ENCODE peak calls at places on chromosomes 7 and 10, in six cellular contexts. One of them, this sample, is unnamed.

GRCh38 chr10:124708246-124708779 is 35.9 kb downstream of the FAM53B start:
- DNase-seq in NCI-H1092: peak
- DNase-seq in lung: no peak
- DNase-seq in stimulated activated effector memory CD8-positive, alpha-beta T cell treated with anti-CD3 and anti-CD28 coated beads, Interleukin-12 subunit alpha, Interleukin-12 subunit beta, amount 100 ng/mL, for 72 hours: no peak
- DNase-seq in nephron progenitor cell: no peak
- DNase-seq in CD8-positive, alpha-beta memory T cell: no peak
- DNase-seq in this sample: no peak

GRCh38 chr7:30971840-30972563 is 8.2 kb downstream of the GHRHR start:
- DNase-seq in stimulated activated effector memory CD8-positive, alpha-beta T cell treated with anti-CD3 and anti-CD28 coated beads, Interleukin-12 subunit alpha, Interleukin-12 subunit beta, amount 100 ng/mL, for 72 hours: no peak
- DNase-seq in nephron progenitor cell: no peak
- DNase-seq in lung: peak
- DNase-seq in CD8-positive, alpha-beta memory T cell: no peak
- DNase-seq in NCI-H1092: no peak
- DNase-seq in this sample: no peak

GRCh38 chr7:5303885-5304505 is 21.3 kb downstream of the SLC29A4 start:
- DNase-seq in NCI-H1092: no peak
- DNase-seq in stimulated activated effector memory CD8-positive, alpha-beta T cell treated with anti-CD3 and anti-CD28 coated beads, Interleukin-12 subunit alpha, Interleukin-12 subunit beta, amount 100 ng/mL, for 72 hours: no peak
- DNase-seq in nephron progenitor cell: no peak
- DNase-seq in lung: no peak
- DNase-seq in CD8-positive, alpha-beta memory T cell: no peak
- DNase-seq in this sample: no peak

GRCh38 chr7:157670490-157671357 is 333.9 kb downstream of the DNAJB6 start:
- DNase-seq in stimulated activated effector memory CD8-positive, alpha-beta T cell treated with anti-CD3 and anti-CD28 coated beads, Interleukin-12 subunit alpha, Interleukin-12 subunit beta, amount 100 ng/mL, for 72 hours: no peak
- DNase-seq in NCI-H1092: no peak
- DNase-seq in nephron progenitor cell: no peak
- DNase-seq in lung: no peak
- DNase-seq in CD8-positive, alpha-beta memory T cell: no peak
- DNase-seq in this sample: no peak

GRCh38 chr7:42359946-42360345 is 122.9 kb upstream of the GLI3 start:
- DNase-seq in stimulated activated effector memory CD8-positive, alpha-beta T cell treated with anti-CD3 and anti-CD28 coated beads, Interleukin-12 subunit alpha, Interleukin-12 subunit beta, amount 100 ng/mL, for 72 hours: no peak
- DNase-seq in NCI-H1092: no peak
- DNase-seq in nephron progenitor cell: no peak
- DNase-seq in lung: no peak
- DNase-seq in CD8-positive, alpha-beta memory T cell: no peak
- DNase-seq in this sample: no peak

GRCh38 chr10:21526184-21526951 is 886 bp upstream of the SKIDA1 start:
- DNase-seq in lung: peak
- DNase-seq in CD8-positive, alpha-beta memory T cell: peak
- DNase-seq in NCI-H1092: peak
- DNase-seq in nephron progenitor cell: peak
- DNase-seq in stimulated activated effector memory CD8-positive, alpha-beta T cell treated with anti-CD3 and anti-CD28 coated beads, Interleukin-12 subunit alpha, Interleukin-12 subunit beta, amount 100 ng/mL, for 72 hours: peak
- DNase-seq in this sample: no peak

GRCh38 chr7:132249591-132249971 is 326.7 kb downstream of the PLXNA4 start:
- DNase-seq in lung: no peak
- DNase-seq in CD8-positive, alpha-beta memory T cell: no peak
- DNase-seq in stimulated activated effector memory CD8-positive, alpha-beta T cell treated with anti-CD3 and anti-CD28 coated beads, Interleukin-12 subunit alpha, Interleukin-12 subunit beta, amount 100 ng/mL, for 72 hours: no peak
- DNase-seq in NCI-H1092: no peak
- DNase-seq in nephron progenitor cell: no peak
- DNase-seq in this sample: no peak

GRCh38 chr7:114825423-114825951 is 96.4 kb upstream of the MDFIC start:
- DNase-seq in NCI-H1092: no peak
- DNase-seq in CD8-positive, alpha-beta memory T cell: no peak
- DNase-seq in stimulated activated effector memory CD8-positive, alpha-beta T cell treated with anti-CD3 and anti-CD28 coated beads, Interleukin-12 subunit alpha, Interleukin-12 subunit beta, amount 100 ng/mL, for 72 hours: no peak
- DNase-seq in nephron progenitor cell: no peak
- DNase-seq in lung: no peak
- DNase-seq in this sample: no peak

GRCh38 chr7:30470163-30470770 is 8.3 kb downstream of the NOD1 start:
- DNase-seq in NCI-H1092: peak
- DNase-seq in nephron progenitor cell: no peak
- DNase-seq in lung: no peak
- DNase-seq in CD8-positive, alpha-beta memory T cell: no peak
- DNase-seq in stimulated activated effector memory CD8-positive, alpha-beta T cell treated with anti-CD3 and anti-CD28 coated beads, Interleukin-12 subunit alpha, Interleukin-12 subunit beta, amount 100 ng/mL, for 72 hours: no peak
- DNase-seq in this sample: no peak

GRCh38 chr10:1643161-1643910 is 94.0 kb downstream of the ADARB2 start:
- DNase-seq in nephron progenitor cell: peak
- DNase-seq in lung: no peak
- DNase-seq in CD8-positive, alpha-beta memory T cell: no peak
- DNase-seq in stimulated activated effector memory CD8-positive, alpha-beta T cell treated with anti-CD3 and anti-CD28 coated beads, Interleukin-12 subunit alpha, Interleukin-12 subunit beta, amount 100 ng/mL, for 72 hours: no peak
- DNase-seq in NCI-H1092: no peak
- DNase-seq in this sample: no peak

GRCh38 chr10:133279266-133279960 is 2.7 kb upstream of the ADAM8 start:
- DNase-seq in NCI-H1092: no peak
- DNase-seq in stimulated activated effector memory CD8-positive, alpha-beta T cell treated with anti-CD3 and anti-CD28 coated beads, Interleukin-12 subunit alpha, Interleukin-12 subunit beta, amount 100 ng/mL, for 72 hours: peak
- DNase-seq in lung: no peak
- DNase-seq in CD8-positive, alpha-beta memory T cell: no peak
- DNase-seq in nephron progenitor cell: no peak
- DNase-seq in this sample: no peak

GRCh38 chr7:17402628-17403278 is 104.3 kb downstream of the AHR start:
- DNase-seq in CD8-positive, alpha-beta memory T cell: no peak
- DNase-seq in nephron progenitor cell: no peak
- DNase-seq in lung: no peak
- DNase-seq in stimulated activated effector memory CD8-positive, alpha-beta T cell treated with anti-CD3 and anti-CD28 coated beads, Interleukin-12 subunit alpha, Interleukin-12 subunit beta, amount 100 ng/mL, for 72 hours: peak
- DNase-seq in NCI-H1092: no peak
- DNase-seq in this sample: no peak

GRCh38 chr10:49144021-49144720 is 10.3 kb upstream of the FAM170B start:
- DNase-seq in CD8-positive, alpha-beta memory T cell: no peak
- DNase-seq in lung: no peak
- DNase-seq in stimulated activated effector memory CD8-positive, alpha-beta T cell treated with anti-CD3 and anti-CD28 coated beads, Interleukin-12 subunit alpha, Interleukin-12 subunit beta, amount 100 ng/mL, for 72 hours: no peak
- DNase-seq in NCI-H1092: no peak
- DNase-seq in nephron progenitor cell: no peak
- DNase-seq in this sample: no peak

GRCh38 chr7:79593819-79594218 is 140.4 kb upstream of the MAGI2 start:
- DNase-seq in CD8-positive, alpha-beta memory T cell: no peak
- DNase-seq in lung: no peak
- DNase-seq in stimulated activated effector memory CD8-positive, alpha-beta T cell treated with anti-CD3 and anti-CD28 coated beads, Interleukin-12 subunit alpha, Interleukin-12 subunit beta, amount 100 ng/mL, for 72 hours: no peak
- DNase-seq in NCI-H1092: no peak
- DNase-seq in nephron progenitor cell: no peak
- DNase-seq in this sample: no peak

GRCh38 chr7:144513332-144513731 is 109.8 kb upstream of the NOBOX start:
- DNase-seq in NCI-H1092: peak
- DNase-seq in stimulated activated effector memory CD8-positive, alpha-beta T cell treated with anti-CD3 and anti-CD28 coated beads, Interleukin-12 subunit alpha, Interleukin-12 subunit beta, amount 100 ng/mL, for 72 hours: no peak
- DNase-seq in lung: no peak
- DNase-seq in CD8-positive, alpha-beta memory T cell: no peak
- DNase-seq in nephron progenitor cell: no peak
- DNase-seq in this sample: peak

GRCh38 chr10:15510963-15511362 is 139.9 kb upstream of the FAM171A1 start:
- DNase-seq in NCI-H1092: no peak
- DNase-seq in lung: no peak
- DNase-seq in CD8-positive, alpha-beta memory T cell: no peak
- DNase-seq in nephron progenitor cell: no peak
- DNase-seq in stimulated activated effector memory CD8-positive, alpha-beta T cell treated with anti-CD3 and anti-CD28 coated beads, Interleukin-12 subunit alpha, Interleukin-12 subunit beta, amount 100 ng/mL, for 72 hours: no peak
- DNase-seq in this sample: no peak

GRCh38 chr10:80100116-80100515 is 21.7 kb downstream of the TMEM254 start:
- DNase-seq in CD8-positive, alpha-beta memory T cell: no peak
- DNase-seq in nephron progenitor cell: no peak
- DNase-seq in stimulated activated effector memory CD8-positive, alpha-beta T cell treated with anti-CD3 and anti-CD28 coated beads, Interleukin-12 subunit alpha, Interleukin-12 subunit beta, amount 100 ng/mL, for 72 hours: no peak
- DNase-seq in lung: no peak
- DNase-seq in NCI-H1092: no peak
- DNase-seq in this sample: no peak

GRCh38 chr7:117270371-117270770 is 52.5 kb downstream of the WNT2 start:
- DNase-seq in nephron progenitor cell: no peak
- DNase-seq in NCI-H1092: no peak
- DNase-seq in lung: no peak
- DNase-seq in stimulated activated effector memory CD8-positive, alpha-beta T cell treated with anti-CD3 and anti-CD28 coated beads, Interleukin-12 subunit alpha, Interleukin-12 subunit beta, amount 100 ng/mL, for 72 hours: no peak
- DNase-seq in CD8-positive, alpha-beta memory T cell: no peak
- DNase-seq in this sample: no peak

GRCh38 chr10:7084255-7085005 is 326.4 kb downstream of the SFMBT2 start:
- DNase-seq in CD8-positive, alpha-beta memory T cell: no peak
- DNase-seq in NCI-H1092: no peak
- DNase-seq in nephron progenitor cell: no peak
- DNase-seq in stimulated activated effector memory CD8-positive, alpha-beta T cell treated with anti-CD3 and anti-CD28 coated beads, Interleukin-12 subunit alpha, Interleukin-12 subunit beta, amount 100 ng/mL, for 72 hours: no peak
- DNase-seq in lung: no peak
- DNase-seq in this sample: peak

GRCh38 chr7:24401628-24402593 is 117.9 kb downstream of the NPY start:
- DNase-seq in nephron progenitor cell: no peak
- DNase-seq in NCI-H1092: peak
- DNase-seq in CD8-positive, alpha-beta memory T cell: no peak
- DNase-seq in stimulated activated effector memory CD8-positive, alpha-beta T cell treated with anti-CD3 and anti-CD28 coated beads, Interleukin-12 subunit alpha, Interleukin-12 subunit beta, amount 100 ng/mL, for 72 hours: no peak
- DNase-seq in lung: no peak
- DNase-seq in this sample: no peak

GRCh38 chr7:135168001-135168400 is 2.5 kb downstream of the CYREN start:
- DNase-seq in NCI-H1092: no peak
- DNase-seq in nephron progenitor cell: no peak
- DNase-seq in lung: no peak
- DNase-seq in CD8-positive, alpha-beta memory T cell: no peak
- DNase-seq in stimulated activated effector memory CD8-positive, alpha-beta T cell treated with anti-CD3 and anti-CD28 coated beads, Interleukin-12 subunit alpha, Interleukin-12 subunit beta, amount 100 ng/mL, for 72 hours: no peak
- DNase-seq in this sample: no peak

GRCh38 chr7:104967088-104967487 is 46.9 kb upstream of the KMT2E start:
- DNase-seq in stimulated activated effector memory CD8-positive, alpha-beta T cell treated with anti-CD3 and anti-CD28 coated beads, Interleukin-12 subunit alpha, Interleukin-12 subunit beta, amount 100 ng/mL, for 72 hours: no peak
- DNase-seq in NCI-H1092: no peak
- DNase-seq in lung: no peak
- DNase-seq in CD8-positive, alpha-beta memory T cell: no peak
- DNase-seq in nephron progenitor cell: no peak
- DNase-seq in this sample: no peak

GRCh38 chr7:46015107-46015868 is 94.2 kb upstream of the IGFBP3 start:
- DNase-seq in lung: no peak
- DNase-seq in stimulated activated effector memory CD8-positive, alpha-beta T cell treated with anti-CD3 and anti-CD28 coated beads, Interleukin-12 subunit alpha, Interleukin-12 subunit beta, amount 100 ng/mL, for 72 hours: no peak
- DNase-seq in nephron progenitor cell: peak
- DNase-seq in NCI-H1092: no peak
- DNase-seq in CD8-positive, alpha-beta memory T cell: no peak
- DNase-seq in this sample: no peak

GRCh38 chr10:98259606-98260319 is 8.2 kb downstream of the LOXL4 start:
- DNase-seq in nephron progenitor cell: no peak
- DNase-seq in lung: no peak
- DNase-seq in NCI-H1092: no peak
- DNase-seq in CD8-positive, alpha-beta memory T cell: no peak
- DNase-seq in stimulated activated effector memory CD8-positive, alpha-beta T cell treated with anti-CD3 and anti-CD28 coated beads, Interleukin-12 subunit alpha, Interleukin-12 subunit beta, amount 100 ng/mL, for 72 hours: no peak
- DNase-seq in this sample: no peak

GRCh38 chr10:86757110-86757790 is 831 bp downstream of the BMPR1A start:
- DNase-seq in lung: peak
- DNase-seq in CD8-positive, alpha-beta memory T cell: peak
- DNase-seq in NCI-H1092: peak
- DNase-seq in stimulated activated effector memory CD8-positive, alpha-beta T cell treated with anti-CD3 and anti-CD28 coated beads, Interleukin-12 subunit alpha, Interleukin-12 subunit beta, amount 100 ng/mL, for 72 hours: peak
- DNase-seq in nephron progenitor cell: peak
- DNase-seq in this sample: no peak

GRCh38 chr10:63630928-63631685 is 109.9 kb downstream of the REEP3 start:
- DNase-seq in lung: no peak
- DNase-seq in nephron progenitor cell: no peak
- DNase-seq in stimulated activated effector memory CD8-positive, alpha-beta T cell treated with anti-CD3 and anti-CD28 coated beads, Interleukin-12 subunit alpha, Interleukin-12 subunit beta, amount 100 ng/mL, for 72 hours: no peak
- DNase-seq in CD8-positive, alpha-beta memory T cell: no peak
- DNase-seq in NCI-H1092: peak
- DNase-seq in this sample: no peak

GRCh38 chr7:25615603-25616002 is 387.3 kb upstream of the NPVF start:
- DNase-seq in nephron progenitor cell: no peak
- DNase-seq in NCI-H1092: no peak
- DNase-seq in CD8-positive, alpha-beta memory T cell: no peak
- DNase-seq in stimulated activated effector memory CD8-positive, alpha-beta T cell treated with anti-CD3 and anti-CD28 coated beads, Interleukin-12 subunit alpha, Interleukin-12 subunit beta, amount 100 ng/mL, for 72 hours: no peak
- DNase-seq in lung: no peak
- DNase-seq in this sample: no peak

GRCh38 chr7:87218941-87219544 is 489 bp downstream of the TMEM243 start:
- DNase-seq in lung: peak
- DNase-seq in nephron progenitor cell: peak
- DNase-seq in NCI-H1092: no peak
- DNase-seq in CD8-positive, alpha-beta memory T cell: peak
- DNase-seq in stimulated activated effector memory CD8-positive, alpha-beta T cell treated with anti-CD3 and anti-CD28 coated beads, Interleukin-12 subunit alpha, Interleukin-12 subunit beta, amount 100 ng/mL, for 72 hours: peak
- DNase-seq in this sample: peak

GRCh38 chr10:77428776-77429395 is 208.7 kb downstream of the KCNMA1 start:
- DNase-seq in NCI-H1092: no peak
- DNase-seq in CD8-positive, alpha-beta memory T cell: no peak
- DNase-seq in stimulated activated effector memory CD8-positive, alpha-beta T cell treated with anti-CD3 and anti-CD28 coated beads, Interleukin-12 subunit alpha, Interleukin-12 subunit beta, amount 100 ng/mL, for 72 hours: no peak
- DNase-seq in nephron progenitor cell: peak
- DNase-seq in lung: peak
- DNase-seq in this sample: no peak

GRCh38 chr10:17073720-17074547 is 55.7 kb downstream of the CUBN start:
- DNase-seq in CD8-positive, alpha-beta memory T cell: no peak
- DNase-seq in lung: no peak
- DNase-seq in NCI-H1092: no peak
- DNase-seq in stimulated activated effector memory CD8-positive, alpha-beta T cell treated with anti-CD3 and anti-CD28 coated beads, Interleukin-12 subunit alpha, Interleukin-12 subunit beta, amount 100 ng/mL, for 72 hours: no peak
- DNase-seq in nephron progenitor cell: no peak
- DNase-seq in this sample: no peak

GRCh38 chr10:87850742-87851205 is 12.6 kb downstream of the KLLN start:
- DNase-seq in nephron progenitor cell: peak
- DNase-seq in lung: peak
- DNase-seq in stimulated activated effector memory CD8-positive, alpha-beta T cell treated with anti-CD3 and anti-CD28 coated beads, Interleukin-12 subunit alpha, Interleukin-12 subunit beta, amount 100 ng/mL, for 72 hours: no peak
- DNase-seq in CD8-positive, alpha-beta memory T cell: peak
- DNase-seq in NCI-H1092: peak
- DNase-seq in this sample: peak

GRCh38 chr10:11510714-11511113 is 100.7 kb downstream of the USP6NL start:
- DNase-seq in stimulated activated effector memory CD8-positive, alpha-beta T cell treated with anti-CD3 and anti-CD28 coated beads, Interleukin-12 subunit alpha, Interleukin-12 subunit beta, amount 100 ng/mL, for 72 hours: no peak
- DNase-seq in nephron progenitor cell: no peak
- DNase-seq in NCI-H1092: no peak
- DNase-seq in CD8-positive, alpha-beta memory T cell: no peak
- DNase-seq in lung: no peak
- DNase-seq in this sample: no peak

GRCh38 chr10:70584941-70585544 is 17.5 kb downstream of the PRF1 start:
- DNase-seq in NCI-H1092: peak
- DNase-seq in CD8-positive, alpha-beta memory T cell: no peak
- DNase-seq in stimulated activated effector memory CD8-positive, alpha-beta T cell treated with anti-CD3 and anti-CD28 coated beads, Interleukin-12 subunit alpha, Interleukin-12 subunit beta, amount 100 ng/mL, for 72 hours: no peak
- DNase-seq in nephron progenitor cell: peak
- DNase-seq in lung: peak
- DNase-seq in this sample: no peak